ENCODE peak calls at places on chromosomes 2 and 18, in five cellular contexts. Z is effector memory CD4-positive, alpha-beta T cell; S is body of pancreas; O is A549; J is heart left ventricle. T is an unnamed sample. For H3K4me1, the result is how much of the 10 kb centered on the place peaks cover.

GRCh38 chr2:25250331-25251031 is 82.1 kb upstream of the POMC start:
- DNase-seq in O (no peak), S (no peak), J (no peak), Z (no peak), T (no peak)

GRCh38 chr2:23069935-23070334 is 315.0 kb upstream of the KLHL29 start:
- DNase-seq in J (no peak), Z (no peak), S (no peak), O (no peak), T (no peak)

GRCh38 chr2:227788556-227788955 is 25.1 kb upstream of the CCL20 start:
- DNase-seq in S (no peak), J (no peak), O (no peak), Z (no peak), T (no peak)

GRCh38 chr18:59380706-59381105 is 21.6 kb upstream of the LMAN1 start:
- DNase-seq in Z (no peak), O (no peak), S (no peak), J (no peak), T (no peak)

GRCh38 chr2:69731147-69731546 is 10.8 kb upstream of the ANXA4 start:
- DNase-seq in O (no peak), S (no peak), Z (no peak), J (no peak), T (no peak)

GRCh38 chr2:111632661-111633060 is 251.3 kb downstream of the ANAPC1 start:
- DNase-seq in S (no peak), O (no peak), Z (no peak), J (no peak), T (no peak)

GRCh38 chr2:183037281-183037659 is 987 bp downstream of the NCKAP1 start:
- DNase-seq in J (no peak), O (no peak), Z (no peak), S (no peak), T (no peak)

GRCh38 chr2:237380768-237381167 is 33.2 kb downstream of the COL6A3 start:
- DNase-seq in O (no peak), J (no peak), Z (no peak), S (no peak), T (no peak)

GRCh38 chr2:63792523-63792922 is 49.2 kb upstream of the UGP2 start:
- DNase-seq in S (no peak), Z (no peak), O (no peak), J (no peak), T (no peak)

GRCh38 chr2:207828361-207829057 is 58.8 kb upstream of the FZD5 start:
- DNase-seq in O (no peak), J (no peak), S (peak), Z (no peak), T (no peak)

GRCh38 chr2:145723872-145724271 is 1204.0 kb upstream of the ZEB2 start:
- DNase-seq in Z (no peak), O (no peak), J (no peak), S (no peak), T (no peak)

GRCh38 chr2:226300487-226300886 is 499.1 kb downstream of the IRS1 start:
- DNase-seq in J (no peak), Z (no peak), O (no peak), S (no peak), T (no peak)

GRCh38 chr2:128799284-128799552 is 480.6 kb upstream of the HS6ST1 start:
- DNase-seq in J (peak), Z (no peak), S (no peak), O (no peak), T (no peak)

GRCh38 chr2:149648282-149649030 is 60.9 kb upstream of the MMADHC start:
- DNase-seq in O (peak), S (no peak), Z (no peak), J (peak), T (no peak)

GRCh38 chr18:29160123-29160522 is 983.2 kb upstream of the CDH2 start:
- DNase-seq in O (no peak), Z (no peak), S (no peak), J (no peak), T (no peak)

GRCh38 chr2:239002960-239003932 is 155.4 kb downstream of the TWIST2 start:
- DNase-seq in S (no peak), J (no peak), O (no peak), Z (no peak), T (no peak)

GRCh38 chr2:152432206-152432653 is 97.3 kb downstream of the FMNL2 start:
- DNase-seq in O (peak), J (peak), S (no peak), Z (no peak), T (no peak)

GRCh38 chr2:157056200-157056676 is 201.3 kb upstream of the GALNT5 start:
- DNase-seq in Z (no peak), O (no peak), S (no peak), J (no peak), T (no peak)

GRCh38 chr2:85537600-85538506 is 1.1 kb upstream of the MAT2A start:
- DNase-seq in J (peak), O (peak), S (peak), Z (no peak), T (peak)

GRCh38 chr2:196336715-196337617 is 165.6 kb upstream of the STK17B start:
- DNase-seq in S (no peak), Z (no peak), O (peak), J (no peak), T (no peak)

GRCh38 chr2:173866858-173867620 is 98.1 kb downstream of the SP3 start:
- DNase-seq in S (no peak), J (no peak), O (no peak), Z (no peak), T (no peak)

GRCh38 chr2:21067863-21068537 is 24.1 kb upstream of the APOB start:
- DNase-seq in S (no peak), O (no peak), J (no peak), Z (no peak), T (no peak)

GRCh38 chr2:112534826-112535225 is 7.4 kb upstream of the POLR1B start:
- DNase-seq in O (no peak), S (no peak), J (no peak), Z (no peak), T (no peak)

GRCh38 chr2:233165543-233165894 is 86.0 kb upstream of the ATG16L1 start:
- DNase-seq in O (no peak), S (no peak), J (no peak), Z (no peak), T (no peak)

GRCh38 chr2:108911807-108912628 is 77.0 kb downstream of the EDAR start:
- DNase-seq in O (no peak), Z (no peak), J (no peak), S (no peak), T (no peak)

DNA sequence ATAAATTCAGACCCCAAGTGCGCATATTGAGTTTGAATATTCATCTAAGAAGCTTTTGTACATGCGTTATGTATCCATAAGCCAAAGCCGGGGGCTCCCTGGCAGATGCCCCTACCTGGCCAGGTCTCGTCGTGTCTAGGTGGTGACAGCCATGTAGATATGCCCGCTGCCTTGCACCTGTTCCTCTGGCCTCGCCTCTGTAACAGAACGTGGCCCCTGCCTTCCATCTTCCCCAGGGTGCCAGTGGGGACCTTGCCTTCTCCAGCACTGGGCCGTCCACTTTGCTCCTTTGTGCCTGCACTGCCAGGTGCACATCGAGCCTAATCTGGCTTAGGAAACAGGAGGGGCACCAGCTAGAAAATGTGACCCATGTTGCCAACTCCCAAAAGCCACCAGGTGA is 198.2 kb downstream of the AGAP1 start:
- DNase-seq in O (no peak), Z (no peak), J (no peak), S (no peak), T (no peak)
- H3K4me1 ChIP-seq in O (under half), Z (under half), J (under half), S (under half), T (under half)

DNA sequence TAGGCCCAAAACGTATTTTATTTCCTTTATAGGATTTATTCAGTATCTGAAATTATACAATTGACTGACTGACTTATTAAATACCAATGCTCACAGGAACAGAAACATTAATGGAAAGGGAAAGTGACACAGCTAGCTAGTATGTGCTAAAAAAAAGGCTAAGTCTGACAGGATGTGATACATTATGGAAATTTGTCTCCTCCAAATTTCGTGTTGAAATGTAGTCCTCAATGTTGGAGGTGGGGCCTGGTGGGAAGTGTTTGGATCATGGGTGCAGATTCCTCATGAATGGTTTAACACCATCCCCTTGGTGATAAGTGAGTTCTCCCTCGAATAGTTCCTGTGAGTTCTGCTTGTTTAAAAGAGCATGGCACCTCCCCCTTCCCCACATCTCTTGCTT is 70.6 kb upstream of the WDR75 start:
- DNase-seq in J (no peak), S (no peak), O (no peak), Z (no peak), T (no peak)
- H3K27ac ChIP-seq in J (no peak), S (no peak), O (peak), Z (no peak), T (no peak)

DNA sequence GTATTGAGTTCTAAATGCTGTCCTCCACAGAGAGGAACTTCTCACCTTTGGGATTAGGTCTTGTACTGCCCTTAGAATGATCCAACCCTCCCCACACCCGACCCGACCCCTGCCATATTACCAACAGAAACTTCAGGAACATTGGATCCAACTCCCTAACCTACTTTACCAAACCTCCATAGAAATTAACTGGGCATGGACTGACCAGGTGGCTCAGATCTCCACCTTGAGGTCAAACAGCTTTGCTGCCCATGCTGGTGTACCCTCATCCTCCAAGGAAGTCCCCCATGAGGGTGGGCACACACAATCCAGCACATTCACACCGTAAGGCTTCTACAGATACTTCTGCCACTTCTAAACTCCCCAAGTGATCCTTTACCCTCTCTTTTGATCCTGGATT is 21.5 kb downstream of the NFE2L2 start:
- DNase-seq in Z (no peak), S (no peak), O (no peak), J (no peak), T (no peak)
- H3K4me3 ChIP-seq in Z (no peak), S (no peak), O (peak), J (no peak), T (no peak)

DNA sequence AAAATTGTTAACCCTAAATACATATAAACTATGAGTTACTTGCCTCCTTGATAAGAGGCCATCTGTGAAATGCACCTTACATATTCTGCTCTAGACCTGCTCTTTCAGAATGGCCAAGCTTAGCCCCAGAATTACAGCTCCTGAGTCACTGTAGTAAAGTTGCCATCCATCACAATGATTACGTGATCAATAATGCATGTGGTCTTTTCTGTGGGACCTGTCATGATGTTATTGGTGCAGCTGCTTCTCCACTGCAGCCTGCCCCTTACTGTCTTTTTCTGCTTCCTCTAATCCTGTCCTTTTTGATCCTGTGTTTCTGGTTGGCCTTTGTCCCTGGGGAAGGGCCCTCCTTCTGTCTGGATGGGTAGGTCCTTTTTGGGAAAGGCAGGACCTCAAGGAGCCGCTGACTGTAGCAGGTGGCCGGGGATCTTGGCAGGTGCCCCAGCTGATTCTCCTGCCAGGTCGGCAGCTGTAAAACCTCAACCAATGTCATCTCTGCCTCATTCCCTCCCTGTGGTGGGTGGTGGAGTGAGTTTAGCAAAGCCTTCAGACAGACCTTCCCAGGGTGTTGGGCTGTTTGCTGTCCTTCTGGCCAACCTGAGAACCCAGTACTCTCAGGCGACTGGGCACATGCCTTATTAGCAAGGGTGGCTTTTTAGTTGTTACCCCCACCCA is 126.2 kb upstream of the EML6 start:
- DNase-seq in S (peak), O (no peak), J (peak), Z (no peak), T (no peak)
- H3K4me1 ChIP-seq in S (half or more), O (half or more), J (half or more), Z (half or more), T (under half)

DNA sequence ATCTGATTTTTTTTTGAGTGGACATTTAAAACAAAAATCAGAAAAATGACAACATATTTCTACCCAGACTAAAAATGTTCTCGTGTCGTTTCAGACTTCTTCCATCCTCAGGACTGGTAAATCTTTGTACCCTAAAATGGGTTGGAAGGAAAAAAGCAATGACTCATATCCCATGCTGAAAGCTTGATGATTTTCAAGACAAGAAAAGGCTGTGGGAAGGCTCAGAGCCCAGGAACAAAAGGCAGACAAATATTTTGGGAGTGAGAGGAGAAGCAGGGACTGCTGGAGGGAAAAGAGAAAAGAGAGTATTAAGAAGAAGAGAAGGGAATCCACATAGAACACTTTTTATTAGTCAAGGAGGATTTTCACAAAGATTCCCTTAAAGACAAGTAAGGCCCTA is 77.1 kb upstream of the CTAGE1 start:
- DNase-seq in S (no peak), Z (no peak), J (no peak), O (no peak), T (no peak)
- H3K27ac ChIP-seq in S (no peak), Z (no peak), J (no peak), O (no peak), T (no peak)

GRCh38 chr2:75800456-75800855 is 89.7 kb upstream of the GCFC2 start:
- DNase-seq in O (no peak), Z (no peak), S (no peak), J (no peak), T (no peak)

GRCh38 chr2:75798624-75799023 is 87.9 kb upstream of the GCFC2 start:
- DNase-seq in Z (no peak), O (no peak), S (no peak), J (no peak), T (no peak)

GRCh38 chr2:75799859-75800258 is 89.1 kb upstream of the GCFC2 start:
- DNase-seq in S (no peak), O (no peak), Z (no peak), J (no peak), T (no peak)

GRCh38 chr2:75801234-75801982 is 90.7 kb upstream of the GCFC2 start:
- DNase-seq in O (no peak), S (no peak), Z (no peak), J (no peak), T (no peak)
- H3K4me3 ChIP-seq in O (no peak), S (no peak), Z (no peak), J (no peak), T (no peak)

GRCh38 chr2:230938516-230939065 is 13.5 kb upstream of the GPR55 start:
- DNase-seq in O (no peak), J (no peak), Z (no peak), S (no peak), T (no peak)
- H3K4me1 ChIP-seq in O (under half), J (under half), Z (under half), S (under half), T (under half)

DNA sequence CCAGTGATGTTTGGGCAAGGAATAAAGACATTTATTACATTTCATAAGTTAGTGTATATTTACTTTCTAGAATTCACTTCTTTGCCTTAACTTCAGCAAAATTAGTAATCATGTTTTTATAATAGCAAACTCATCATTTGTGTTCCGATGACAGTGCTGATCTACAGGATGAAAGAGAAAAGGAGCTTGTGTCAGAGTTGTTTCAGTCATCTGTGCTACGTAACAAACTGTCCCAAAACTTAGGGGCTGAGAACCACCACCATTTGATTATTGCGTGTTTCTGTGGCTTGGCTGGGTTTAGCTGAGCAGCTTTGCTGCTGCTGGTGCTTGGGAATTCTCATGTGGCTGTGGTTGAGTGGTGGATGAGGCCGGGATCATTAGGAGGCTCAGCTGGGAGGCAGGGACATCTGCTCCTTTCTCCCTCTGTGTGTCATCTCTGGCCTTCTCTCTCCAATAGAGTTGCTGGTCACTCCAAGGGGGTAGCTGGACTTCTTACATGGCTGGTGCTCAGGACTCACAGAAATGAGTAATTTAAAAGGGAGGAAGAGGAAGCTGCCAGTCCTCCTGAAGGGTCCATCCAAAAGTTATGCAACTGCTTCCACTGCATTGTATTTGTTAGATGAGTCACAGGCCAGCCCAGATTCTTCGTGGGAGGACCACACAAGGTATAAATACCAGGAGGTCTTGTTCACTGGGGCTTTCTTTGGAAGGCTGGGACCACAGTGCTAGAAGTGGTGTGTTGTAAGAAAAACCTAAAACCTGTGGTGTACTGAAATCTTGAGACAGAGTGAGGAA is 43.4 kb upstream of the HAAO start:
- DNase-seq in J (no peak), Z (no peak), S (no peak), O (peak), T (no peak)
- H3K27ac ChIP-seq in J (peak), Z (no peak), S (no peak), O (peak), T (no peak)

GRCh38 chr2:36696533-36696932 is at the start of gene VIT:
- DNase-seq in O (no peak), J (no peak), S (no peak), Z (no peak), T (no peak)

GRCh38 chr2:36697424-36698066 is 1.0 kb downstream of the VIT start:
- DNase-seq in O (no peak), S (no peak), J (no peak), Z (no peak), T (no peak)

GRCh38 chr2:36693825-36694224 is 2.7 kb upstream of the VIT start:
- DNase-seq in O (no peak), J (no peak), S (no peak), Z (no peak), T (no peak)

GRCh38 chr2:36698978-36699377 is 2.5 kb downstream of the VIT start:
- DNase-seq in S (no peak), Z (no peak), O (no peak), J (no peak), T (no peak)

GRCh38 chr2:36695746-36696415 is 626 bp upstream of the VIT start:
- DNase-seq in Z (no peak), J (no peak), O (no peak), S (no peak), T (no peak)
- H3K4me3 ChIP-seq in Z (no peak), J (no peak), O (no peak), S (no peak), T (no peak)